ENCODE peak calls at places on chromosomes 4 and X, in four cellular contexts. One of them, this sample, is unnamed.

GRCh38 chr4:110816367-110816766 is 193.5 kb upstream of the PITX2 start:
- DNase-seq in GM12878: no peak
- DNase-seq in body of pancreas: no peak
- DNase-seq in neural progenitor cell: no peak
- DNase-seq in this sample: no peak

GRCh38 chr4:71200944-71201533 is 137.8 kb upstream of the SLC4A4 start:
- DNase-seq in GM12878: no peak
- DNase-seq in body of pancreas: no peak
- DNase-seq in neural progenitor cell: no peak
- DNase-seq in this sample: no peak

GRCh38 chr4:78656968-78657445 is 105.4 kb downstream of the ANXA3 start:
- DNase-seq in GM12878: no peak
- DNase-seq in body of pancreas: peak; percentile 47
- DNase-seq in neural progenitor cell: no peak
- DNase-seq in this sample: no peak

GRCh38 chr4:151990201-151990600 is 229.4 kb upstream of the GATB start:
- DNase-seq in GM12878: no peak
- DNase-seq in body of pancreas: no peak
- DNase-seq in neural progenitor cell: no peak
- DNase-seq in this sample: no peak

GRCh38 chr4:21507439-21507838 is 441.1 kb downstream of the KCNIP4 start:
- DNase-seq in GM12878: no peak
- DNase-seq in body of pancreas: no peak
- DNase-seq in neural progenitor cell: peak; percentile 10
- DNase-seq in this sample: no peak

GRCh38 chrX:100659431-100660137 is 15.6 kb downstream of the SRPX2 start:
- DNase-seq in GM12878: no peak
- DNase-seq in body of pancreas: no peak
- DNase-seq in neural progenitor cell: no peak
- DNase-seq in this sample: no peak

GRCh38 chrX:9466115-9466495 is 1.2 kb downstream of the TBL1X start:
- DNase-seq in GM12878: no peak
- DNase-seq in body of pancreas: peak; percentile 57
- DNase-seq in neural progenitor cell: peak; percentile 56
- DNase-seq in this sample: peak; percentile 16

GRCh38 chr4:187171731-187172339 is 448.2 kb upstream of the FAT1 start:
- DNase-seq in GM12878: no peak
- DNase-seq in body of pancreas: no peak
- DNase-seq in neural progenitor cell: no peak
- DNase-seq in this sample: no peak

GRCh38 chr4:140242357-140243284 is 88.6 kb upstream of the MAML3 start:
- DNase-seq in GM12878: no peak
- DNase-seq in body of pancreas: peak; percentile 34
- DNase-seq in neural progenitor cell: no peak
- DNase-seq in this sample: no peak

GRCh38 chrX:55778322-55778721 is 60.8 kb downstream of the RRAGB start:
- DNase-seq in GM12878: no peak
- DNase-seq in body of pancreas: no peak
- DNase-seq in neural progenitor cell: no peak
- DNase-seq in this sample: no peak

GRCh38 chr4:98994474-98995182 is 893 bp upstream of the METAP1 start:
- DNase-seq in GM12878: no peak
- DNase-seq in body of pancreas: no peak
- DNase-seq in neural progenitor cell: peak; percentile 35
- DNase-seq in this sample: no peak

GRCh38 chr4:173371292-173372192 is 788 bp downstream of the SAP30 start:
- DNase-seq in GM12878: no peak
- DNase-seq in body of pancreas: peak; percentile 71
- DNase-seq in neural progenitor cell: peak; percentile 83
- DNase-seq in this sample: peak; percentile 64

GRCh38 chr4:78437608-78438088 is 113.9 kb upstream of the ANXA3 start:
- DNase-seq in GM12878: no peak
- DNase-seq in body of pancreas: no peak
- DNase-seq in neural progenitor cell: no peak
- DNase-seq in this sample: no peak

GRCh38 chrX:140817943-140818342 is 108.4 kb downstream of the LINC00632 start:
- DNase-seq in GM12878: no peak
- DNase-seq in body of pancreas: no peak
- DNase-seq in neural progenitor cell: peak; percentile 33
- DNase-seq in this sample: no peak

GRCh38 chr4:53614616-53615015 is 23.3 kb upstream of the LNX1 start:
- DNase-seq in GM12878: no peak
- DNase-seq in body of pancreas: no peak
- DNase-seq in neural progenitor cell: peak; percentile 25
- DNase-seq in this sample: no peak

GRCh38 chrX:49003696-49004095 is 1.6 kb upstream of the GRIPAP1 start:
- DNase-seq in GM12878: no peak
- DNase-seq in body of pancreas: no peak
- DNase-seq in neural progenitor cell: no peak
- DNase-seq in this sample: no peak

GRCh38 chrX:152915541-152916241 is 17.8 kb downstream of the ZNF185 start:
- DNase-seq in GM12878: no peak
- DNase-seq in body of pancreas: peak; percentile 5
- DNase-seq in neural progenitor cell: peak; percentile 62
- DNase-seq in this sample: peak; percentile 72

GRCh38 chr4:75916091-75916661 is 13.9 kb upstream of the PPEF2 start:
- DNase-seq in GM12878: no peak
- DNase-seq in body of pancreas: peak; percentile 49
- DNase-seq in neural progenitor cell: peak; percentile 49
- DNase-seq in this sample: peak; percentile 40

GRCh38 chr4:78710536-78710935 is 65.6 kb upstream of the BMP2K start:
- DNase-seq in GM12878: no peak
- DNase-seq in body of pancreas: no peak
- DNase-seq in neural progenitor cell: no peak
- DNase-seq in this sample: no peak

GRCh38 chr4:106083065-106083464 is 187.8 kb downstream of the NPNT start:
- DNase-seq in GM12878: no peak
- DNase-seq in body of pancreas: no peak
- DNase-seq in neural progenitor cell: no peak
- DNase-seq in this sample: no peak
- H3K9me3 ChIP-seq in GM12878: no peaks in the 10 kb centered on the region
- H3K9me3 ChIP-seq in body of pancreas: peaks cover 9% of the 10 kb centered on the region
- H3K9me3 ChIP-seq in neural progenitor cell: peaks cover 2% of the 10 kb centered on the region
- H3K9me3 ChIP-seq in this sample: no peaks in the 10 kb centered on the region

DNA sequence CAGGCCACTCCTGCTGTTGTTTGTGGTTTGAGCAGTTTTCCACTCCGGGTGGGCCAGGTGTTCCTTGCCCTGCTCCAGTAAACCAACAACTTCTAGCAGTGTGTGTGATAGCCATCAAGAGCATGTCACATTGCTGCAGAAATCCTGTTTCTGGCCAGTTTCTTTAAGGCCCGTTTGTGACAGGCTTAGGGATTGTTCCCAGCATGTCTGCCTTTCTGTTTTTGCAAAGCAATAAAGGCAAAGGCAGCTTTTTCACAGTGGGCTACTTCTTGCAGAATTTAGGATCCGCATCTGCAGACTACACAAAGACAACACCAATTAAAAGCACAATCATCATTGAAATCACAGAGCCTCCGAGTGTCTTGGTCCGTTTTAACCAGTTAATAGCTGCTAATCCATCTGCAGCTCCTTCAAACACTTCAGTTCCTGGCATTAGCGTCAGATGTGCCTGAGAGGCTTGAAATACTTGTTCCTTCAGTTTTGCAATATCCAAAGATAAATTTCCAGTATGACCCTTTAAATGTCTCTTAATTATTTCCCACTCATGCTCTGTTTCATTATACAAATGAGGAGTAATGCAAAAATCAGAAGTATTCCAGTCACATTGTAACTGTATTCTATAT is 65.1 kb downstream of the ADAM29 start:
- DNase-seq in GM12878: no peak
- DNase-seq in body of pancreas: no peak
- DNase-seq in neural progenitor cell: peak; percentile 58
- DNase-seq in this sample: no peak
- H3K9me3 ChIP-seq in GM12878: no peaks in the 10 kb centered on the region
- H3K9me3 ChIP-seq in body of pancreas: no peaks in the 10 kb centered on the region
- H3K9me3 ChIP-seq in neural progenitor cell: peaks cover 6% of the 10 kb centered on the region
- H3K9me3 ChIP-seq in this sample: peaks cover 19% of the 10 kb centered on the region

GRCh38 chrX:40098264-40099045 is 697 bp upstream of the BCOR start:
- DNase-seq in GM12878: no peak
- DNase-seq in body of pancreas: peak; percentile 69
- DNase-seq in neural progenitor cell: peak; percentile 85
- DNase-seq in this sample: peak; percentile 47
- H3K9me3 ChIP-seq in GM12878: no peaks in the 10 kb centered on the region
- H3K9me3 ChIP-seq in body of pancreas: no peaks in the 10 kb centered on the region
- H3K9me3 ChIP-seq in neural progenitor cell: no peaks in the 10 kb centered on the region
- H3K9me3 ChIP-seq in this sample: peaks cover 21% of the 10 kb centered on the region

GRCh38 chr4:7411896-7412585 is 22.7 kb downstream of the PSAPL1 start:
- DNase-seq in GM12878: no peak
- DNase-seq in body of pancreas: peak; percentile 0
- DNase-seq in neural progenitor cell: no peak
- DNase-seq in this sample: peak; percentile 4
- H3K9me3 ChIP-seq in GM12878: no peaks in the 10 kb centered on the region
- H3K9me3 ChIP-seq in body of pancreas: no peaks in the 10 kb centered on the region
- H3K9me3 ChIP-seq in neural progenitor cell: peaks cover 13% of the 10 kb centered on the region
- H3K9me3 ChIP-seq in this sample: no peaks in the 10 kb centered on the region